ENCODE peak calls at places on chromosomes 6 and 20, in four cellular contexts. A, K, R and L are unnamed samples.

GRCh38 chr6:149037026-149037734 is 280.3 kb upstream of the TAB2 start:
- DNase-seq in A (no peak), K (peak; percentile 89), R (no peak), L (no peak)

GRCh38 chr6:41901882-41902519 is 6.8 kb upstream of the USP49 start:
- DNase-seq in A (peak; percentile 47), K (peak; percentile 16), R (no peak), L (no peak)

GRCh38 chr6:30344191-30344867 is 627 bp upstream of the RPP21 start:
- DNase-seq in A (peak; percentile 66), K (no peak), R (no peak), L (no peak)

GRCh38 chr6:154343473-154344308 is 12.9 kb downstream of the IPCEF1 start:
- DNase-seq in A (peak; percentile 23), K (peak; percentile 16), R (no peak), L (no peak)

GRCh38 chr6:167477688-167478087 is 152.8 kb downstream of the TTLL2 start:
- DNase-seq in A (no peak), K (no peak), R (no peak), L (no peak)

GRCh38 chr6:76453270-76453669 is 380.8 kb upstream of the IMPG1 start:
- DNase-seq in A (no peak), K (no peak), R (no peak), L (no peak)

GRCh38 chr6:168896321-168896720 is 357.3 kb downstream of the THBS2 start:
- DNase-seq in A (no peak), K (no peak), R (no peak), L (no peak)

GRCh38 chr6:1771324-1771723 is 161.6 kb downstream of the FOXC1 start:
- DNase-seq in A (no peak), K (peak; percentile 44), R (no peak), L (no peak)

GRCh38 chr6:36969988-36970891 is 15.7 kb downstream of the PI16 start:
- DNase-seq in A (peak; percentile 38), K (no peak), R (no peak), L (no peak)

GRCh38 chr6:7911345-7911725 is 747 bp upstream of the TXNDC5 start:
- DNase-seq in A (no peak), K (no peak), R (no peak), L (no peak)

GRCh38 chr6:7909323-7910276 is 988 bp downstream of the TXNDC5 start:
- DNase-seq in A (peak; percentile 86), K (peak; percentile 27), R (peak; percentile 91), L (no peak)

GRCh38 chr6:7912024-7912423 is 1.4 kb upstream of the TXNDC5 start:
- DNase-seq in A (no peak), K (no peak), R (no peak), L (no peak)

GRCh38 chr6:7910654-7911344 is at the start of gene TXNDC5:
- DNase-seq in A (peak; percentile 97), K (peak; percentile 62), R (peak; percentile 97), L (no peak)

GRCh38 chr6:7910298-7910653 is 312 bp downstream of the TXNDC5 start:
- DNase-seq in A (peak; percentile 76), K (no peak), R (no peak), L (no peak)
- H2AFZ ChIP-seq in A (peak overlapping the region; percentile 46), K (peak overlapping the region; percentile 94), R (peak overlapping the region; percentile 51), L (no peak overlapping the region)

DNA sequence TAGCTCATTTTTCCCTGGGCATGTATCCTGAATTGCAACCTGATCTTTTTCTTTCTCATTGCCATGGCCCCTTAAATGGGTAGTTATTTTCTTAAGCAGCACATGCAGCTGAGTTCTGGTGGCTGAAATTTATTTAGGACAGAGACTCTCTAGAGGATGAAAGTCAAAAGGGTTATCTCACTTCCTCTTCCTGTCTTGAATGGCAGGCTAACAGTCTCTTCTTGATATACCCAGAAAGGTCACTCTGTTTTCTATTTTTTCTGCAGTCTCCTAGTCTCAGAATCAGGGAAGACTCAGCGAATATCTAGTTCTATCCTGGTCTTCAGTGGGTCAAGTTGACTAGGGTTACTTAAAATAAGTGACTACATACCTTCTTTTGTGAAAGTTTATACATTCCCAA is 243.3 kb downstream of the EPHA7 start:
- DNase-seq in A (no peak), K (no peak), R (no peak), L (peak; percentile 19)
- TF ChIP-seq RAD21 in A (no peak), K (no peak), R (no peak), L (no peak)

GRCh38 chr20:30489604-30490003 is 767.9 kb upstream of the DEFB115 start:
- DNase-seq in A (no peak), K (no peak), R (no peak), L (no peak)

GRCh38 chr20:30491016-30491415 is 766.4 kb upstream of the DEFB115 start:
- DNase-seq in A (no peak), K (no peak), R (no peak), L (no peak)

GRCh38 chr20:30486103-30486478 is 771.4 kb upstream of the DEFB115 start:
- DNase-seq in A (no peak), K (no peak), R (no peak), L (no peak)

GRCh38 chr20:30487947-30488926 is 769.2 kb upstream of the DEFB115 start:
- DNase-seq in A (no peak), K (no peak), R (no peak), L (no peak)

DNA sequence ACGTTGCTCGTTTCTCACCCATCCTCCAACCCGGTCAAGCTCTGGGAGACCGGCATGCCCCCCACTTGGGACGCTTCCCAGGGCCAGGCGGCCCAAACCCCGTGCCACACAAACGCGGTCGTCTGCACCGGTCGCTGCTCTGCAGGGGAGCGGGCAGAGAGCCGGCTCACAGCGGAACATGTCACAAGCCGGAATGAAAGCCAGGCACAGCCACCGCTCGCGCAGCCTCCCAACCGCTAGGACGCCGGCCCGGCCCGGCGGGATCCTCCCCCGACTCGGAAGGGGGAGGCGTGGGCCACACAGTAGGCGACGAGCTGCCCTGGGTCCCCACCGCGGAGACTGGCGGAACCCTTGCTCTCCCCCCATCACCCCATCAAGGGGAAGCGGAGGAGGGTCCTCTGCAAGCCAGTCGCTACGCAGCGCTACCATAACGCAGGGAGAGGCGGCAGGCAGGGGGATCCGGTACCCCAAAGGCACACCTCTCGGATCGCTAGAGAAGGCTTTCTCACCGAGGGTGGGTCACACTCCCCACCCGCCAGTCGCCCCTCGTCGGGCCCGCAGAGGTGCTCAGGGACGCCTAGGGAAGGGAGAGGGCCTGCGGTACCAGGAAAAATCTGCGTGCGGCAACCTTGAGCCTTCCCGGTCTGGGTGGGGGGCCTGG is 768.4 kb upstream of the DEFB115 start:
- DNase-seq in A (no peak), K (no peak), R (no peak), L (no peak)
- TF ChIP-seq RCOR1 in A (no peak), K (no peak), R (no peak), L (no peak)

DNA sequence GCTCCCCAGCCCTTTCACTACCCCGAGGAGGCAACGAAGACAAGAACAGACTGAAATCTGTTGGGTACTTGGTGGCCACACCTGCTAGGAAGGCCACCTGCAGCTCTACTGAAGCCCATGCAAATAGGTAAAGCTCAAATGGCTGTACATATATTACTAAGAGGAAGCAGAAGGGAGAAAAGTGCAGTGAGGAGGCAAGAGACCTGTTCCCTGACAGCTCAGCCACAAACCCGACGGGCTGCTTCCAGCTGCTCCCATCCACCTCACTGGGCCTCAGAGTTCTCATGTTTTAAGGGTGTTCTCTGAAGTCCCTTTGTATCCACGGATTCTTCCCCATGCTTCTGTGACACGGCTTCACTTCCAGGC is 24.6 kb downstream of the TRAM2 start:
- DNase-seq in A (no peak), K (no peak), R (no peak), L (no peak)
- H2AFZ ChIP-seq in A (no peak overlapping the region), K (peak overlapping the region; percentile 83), R (no peak overlapping the region), L (no peak overlapping the region)

DNA sequence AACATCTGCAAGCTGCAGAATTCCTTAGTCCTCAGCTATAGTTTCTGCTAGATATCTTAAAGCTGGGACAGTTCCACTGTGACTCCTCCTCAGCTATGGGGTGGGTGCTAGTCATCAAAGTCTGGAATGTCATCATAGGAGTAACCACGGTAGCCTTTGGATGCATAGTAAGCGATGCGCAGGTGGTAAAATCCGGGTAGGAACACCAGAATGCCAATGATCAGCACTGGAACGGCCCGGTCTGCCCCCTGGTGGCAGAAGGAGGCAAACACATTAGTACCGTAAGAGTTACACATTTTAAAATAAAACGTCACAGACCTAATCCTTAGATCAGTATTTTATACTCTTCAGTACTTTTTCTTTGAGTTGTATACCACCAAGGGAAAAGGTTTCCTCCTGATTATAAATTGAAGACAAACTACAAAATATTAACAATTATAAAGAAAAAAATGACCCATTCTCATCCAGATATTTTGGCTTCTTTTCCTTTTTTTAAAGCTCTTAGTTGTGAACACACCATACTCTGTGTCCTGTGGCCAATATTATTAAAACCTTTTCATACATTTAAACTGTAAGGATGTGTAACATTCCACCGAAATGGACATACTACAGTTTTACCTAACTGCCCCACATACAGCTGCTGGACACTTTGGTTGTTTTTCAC is 18.9 kb downstream of the PCNA start:
- DNase-seq in A (peak; percentile 58), K (peak; percentile 66), R (peak; percentile 72), L (no peak)
- TF ChIP-seq RAD21 in A (peak; percentile 70), K (peak; percentile 85), R (peak; percentile 79), L (peak; percentile 85)